ENCODE peak calls at places on chromosomes 16 and 17, in nine cellular contexts. One of them, this sample, is unnamed.

GRCh38 chr16:48444574-48444973 is 59.4 kb upstream of the SIAH1 start:
- DNase-seq in upper lobe of right lung: no peak
- DNase-seq in T-helper 1 cell: no peak
- DNase-seq in CD8-positive, alpha-beta memory T cell: no peak
- DNase-seq in anterior cingulate cortex: no peak
- DNase-seq in KBM-7: no peak
- DNase-seq in EH: peak
- DNase-seq in activated CD4-positive, CD25-positive, alpha-beta regulatory T cell: no peak
- DNase-seq in DMS79 treated with DMSO at 0.1 percent for 48 hours: no peak
- DNase-seq in this sample: no peak

GRCh38 chr16:65315004-65315398 is 193.1 kb upstream of the CDH11 start:
- DNase-seq in upper lobe of right lung: no peak
- DNase-seq in EH: no peak
- DNase-seq in T-helper 1 cell: no peak
- DNase-seq in CD8-positive, alpha-beta memory T cell: no peak
- DNase-seq in anterior cingulate cortex: no peak
- DNase-seq in DMS79 treated with DMSO at 0.1 percent for 48 hours: no peak
- DNase-seq in activated CD4-positive, CD25-positive, alpha-beta regulatory T cell: no peak
- DNase-seq in KBM-7: no peak
- DNase-seq in this sample: no peak

GRCh38 chr16:67514382-67514828 is 14.2 kb upstream of the RIPOR1 start:
- DNase-seq in anterior cingulate cortex: peak
- DNase-seq in upper lobe of right lung: peak
- DNase-seq in CD8-positive, alpha-beta memory T cell: peak
- DNase-seq in T-helper 1 cell: peak
- DNase-seq in DMS79 treated with DMSO at 0.1 percent for 48 hours: peak
- DNase-seq in KBM-7: peak
- DNase-seq in activated CD4-positive, CD25-positive, alpha-beta regulatory T cell: peak
- DNase-seq in EH: peak
- DNase-seq in this sample: peak

GRCh38 chr17:55795098-55795497 is 44.2 kb downstream of the PCTP start:
- DNase-seq in anterior cingulate cortex: no peak
- DNase-seq in upper lobe of right lung: no peak
- DNase-seq in EH: no peak
- DNase-seq in activated CD4-positive, CD25-positive, alpha-beta regulatory T cell: no peak
- DNase-seq in T-helper 1 cell: no peak
- DNase-seq in KBM-7: no peak
- DNase-seq in DMS79 treated with DMSO at 0.1 percent for 48 hours: peak
- DNase-seq in CD8-positive, alpha-beta memory T cell: no peak
- DNase-seq in this sample: no peak

GRCh38 chr16:30748634-30749445 is 615 bp downstream of the PHKG2 start:
- DNase-seq in DMS79 treated with DMSO at 0.1 percent for 48 hours: no peak
- DNase-seq in T-helper 1 cell: no peak
- DNase-seq in CD8-positive, alpha-beta memory T cell: peak
- DNase-seq in activated CD4-positive, CD25-positive, alpha-beta regulatory T cell: no peak
- DNase-seq in anterior cingulate cortex: no peak
- DNase-seq in KBM-7: no peak
- DNase-seq in upper lobe of right lung: peak
- DNase-seq in EH: peak
- DNase-seq in this sample: no peak

GRCh38 chr17:8142158-8142886 is 9.9 kb downstream of the PER1 start:
- DNase-seq in CD8-positive, alpha-beta memory T cell: peak
- DNase-seq in upper lobe of right lung: no peak
- DNase-seq in activated CD4-positive, CD25-positive, alpha-beta regulatory T cell: no peak
- DNase-seq in EH: no peak
- DNase-seq in DMS79 treated with DMSO at 0.1 percent for 48 hours: no peak
- DNase-seq in KBM-7: no peak
- DNase-seq in anterior cingulate cortex: no peak
- DNase-seq in T-helper 1 cell: no peak
- DNase-seq in this sample: no peak

GRCh38 chr17:13362341-13363122 is 239.2 kb downstream of the HS3ST3A1 start:
- DNase-seq in T-helper 1 cell: no peak
- DNase-seq in KBM-7: no peak
- DNase-seq in activated CD4-positive, CD25-positive, alpha-beta regulatory T cell: no peak
- DNase-seq in EH: peak
- DNase-seq in CD8-positive, alpha-beta memory T cell: no peak
- DNase-seq in anterior cingulate cortex: no peak
- DNase-seq in DMS79 treated with DMSO at 0.1 percent for 48 hours: no peak
- DNase-seq in upper lobe of right lung: no peak
- DNase-seq in this sample: no peak

GRCh38 chr17:19717031-19717360 is 612 bp upstream of the SLC47A2 start:
- DNase-seq in upper lobe of right lung: no peak
- DNase-seq in DMS79 treated with DMSO at 0.1 percent for 48 hours: no peak
- DNase-seq in CD8-positive, alpha-beta memory T cell: no peak
- DNase-seq in EH: no peak
- DNase-seq in T-helper 1 cell: no peak
- DNase-seq in anterior cingulate cortex: no peak
- DNase-seq in KBM-7: no peak
- DNase-seq in activated CD4-positive, CD25-positive, alpha-beta regulatory T cell: no peak
- DNase-seq in this sample: no peak

GRCh38 chr17:44774271-44775135 is 15.7 kb downstream of the ADAM11 start:
- DNase-seq in EH: peak
- DNase-seq in CD8-positive, alpha-beta memory T cell: peak
- DNase-seq in KBM-7: peak
- DNase-seq in DMS79 treated with DMSO at 0.1 percent for 48 hours: peak
- DNase-seq in T-helper 1 cell: peak
- DNase-seq in anterior cingulate cortex: peak
- DNase-seq in upper lobe of right lung: peak
- DNase-seq in activated CD4-positive, CD25-positive, alpha-beta regulatory T cell: peak
- DNase-seq in this sample: peak

GRCh38 chr16:73068546-73069401 is 20.8 kb upstream of the ZFHX3 start:
- DNase-seq in KBM-7: peak
- DNase-seq in activated CD4-positive, CD25-positive, alpha-beta regulatory T cell: no peak
- DNase-seq in DMS79 treated with DMSO at 0.1 percent for 48 hours: peak
- DNase-seq in upper lobe of right lung: peak
- DNase-seq in T-helper 1 cell: no peak
- DNase-seq in EH: peak
- DNase-seq in CD8-positive, alpha-beta memory T cell: no peak
- DNase-seq in anterior cingulate cortex: no peak
- DNase-seq in this sample: no peak

GRCh38 chr17:50914510-50914849 is 48.3 kb upstream of the TOB1 start:
- DNase-seq in CD8-positive, alpha-beta memory T cell: no peak
- DNase-seq in upper lobe of right lung: no peak
- DNase-seq in activated CD4-positive, CD25-positive, alpha-beta regulatory T cell: no peak
- DNase-seq in DMS79 treated with DMSO at 0.1 percent for 48 hours: no peak
- DNase-seq in T-helper 1 cell: no peak
- DNase-seq in KBM-7: no peak
- DNase-seq in anterior cingulate cortex: no peak
- DNase-seq in EH: no peak
- DNase-seq in this sample: no peak

GRCh38 chr17:69050999-69051775 is 9.5 kb downstream of the ABCA9 start:
- DNase-seq in upper lobe of right lung: no peak
- DNase-seq in CD8-positive, alpha-beta memory T cell: no peak
- DNase-seq in DMS79 treated with DMSO at 0.1 percent for 48 hours: no peak
- DNase-seq in KBM-7: no peak
- DNase-seq in activated CD4-positive, CD25-positive, alpha-beta regulatory T cell: no peak
- DNase-seq in EH: no peak
- DNase-seq in anterior cingulate cortex: no peak
- DNase-seq in T-helper 1 cell: no peak
- DNase-seq in this sample: no peak

GRCh38 chr17:35540589-35541404 is 3.3 kb upstream of the SLFN12L start:
- DNase-seq in CD8-positive, alpha-beta memory T cell: peak
- DNase-seq in KBM-7: peak
- DNase-seq in upper lobe of right lung: peak
- DNase-seq in anterior cingulate cortex: no peak
- DNase-seq in activated CD4-positive, CD25-positive, alpha-beta regulatory T cell: no peak
- DNase-seq in DMS79 treated with DMSO at 0.1 percent for 48 hours: no peak
- DNase-seq in T-helper 1 cell: peak
- DNase-seq in EH: peak
- DNase-seq in this sample: no peak

GRCh38 chr17:8122391-8122922 is 1.4 kb downstream of the HES7 start:
- DNase-seq in KBM-7: peak
- DNase-seq in activated CD4-positive, CD25-positive, alpha-beta regulatory T cell: no peak
- DNase-seq in EH: peak
- DNase-seq in T-helper 1 cell: no peak
- DNase-seq in DMS79 treated with DMSO at 0.1 percent for 48 hours: no peak
- DNase-seq in anterior cingulate cortex: no peak
- DNase-seq in CD8-positive, alpha-beta memory T cell: no peak
- DNase-seq in upper lobe of right lung: no peak
- DNase-seq in this sample: no peak

GRCh38 chr17:68289936-68290267 is 1.0 kb downstream of the SLC16A6 start:
- DNase-seq in EH: no peak
- DNase-seq in KBM-7: peak
- DNase-seq in CD8-positive, alpha-beta memory T cell: no peak
- DNase-seq in upper lobe of right lung: no peak
- DNase-seq in T-helper 1 cell: no peak
- DNase-seq in anterior cingulate cortex: no peak
- DNase-seq in DMS79 treated with DMSO at 0.1 percent for 48 hours: no peak
- DNase-seq in activated CD4-positive, CD25-positive, alpha-beta regulatory T cell: no peak
- DNase-seq in this sample: no peak

GRCh38 chr17:13353590-13353989 is 248.1 kb downstream of the HS3ST3A1 start:
- DNase-seq in EH: peak
- DNase-seq in CD8-positive, alpha-beta memory T cell: no peak
- DNase-seq in T-helper 1 cell: no peak
- DNase-seq in upper lobe of right lung: no peak
- DNase-seq in anterior cingulate cortex: no peak
- DNase-seq in activated CD4-positive, CD25-positive, alpha-beta regulatory T cell: no peak
- DNase-seq in KBM-7: no peak
- DNase-seq in DMS79 treated with DMSO at 0.1 percent for 48 hours: no peak
- DNase-seq in this sample: no peak